ENCODE peak calls at places on chromosomes 16 and 17, in ten cellular contexts. One of them, this sample, is unnamed.

GRCh38 chr17:68356520-68356919 is 65.2 kb downstream of the ARSG start:
- DNase-seq in adrenal gland: no peak
- DNase-seq in HFF-Myc: no peak
- DNase-seq in CD8-positive, alpha-beta T cell: peak; percentile 44
- DNase-seq in bronchial epithelial cell: no peak
- DNase-seq in GM12878: peak; percentile 51
- DNase-seq in astrocyte of the spinal cord: peak; percentile 76
- DNase-seq in fibroblast of the aortic adventitia: no peak
- DNase-seq in colonic mucosa: peak; percentile 23
- DNase-seq in heart left ventricle: no peak
- DNase-seq in this sample: no peak

GRCh38 chr17:3695723-3696411 is at the start of gene P2RX5:
- DNase-seq in adrenal gland: no peak
- DNase-seq in HFF-Myc: no peak
- DNase-seq in CD8-positive, alpha-beta T cell: peak; percentile 22
- DNase-seq in bronchial epithelial cell: no peak
- DNase-seq in GM12878: no peak
- DNase-seq in astrocyte of the spinal cord: no peak
- DNase-seq in fibroblast of the aortic adventitia: no peak
- DNase-seq in colonic mucosa: no peak
- DNase-seq in heart left ventricle: no peak
- DNase-seq in this sample: peak; percentile 27

GRCh38 chr16:21599994-21600773 is 807 bp downstream of the METTL9 start:
- DNase-seq in adrenal gland: no peak
- DNase-seq in HFF-Myc: no peak
- DNase-seq in CD8-positive, alpha-beta T cell: peak; percentile 1
- DNase-seq in bronchial epithelial cell: peak; percentile 68
- DNase-seq in GM12878: peak; percentile 17
- DNase-seq in astrocyte of the spinal cord: peak; percentile 20
- DNase-seq in fibroblast of the aortic adventitia: peak; percentile 51
- DNase-seq in colonic mucosa: peak; percentile 35
- DNase-seq in heart left ventricle: peak; percentile 30
- DNase-seq in this sample: peak; percentile 76

GRCh38 chr17:19720210-19720475 is 3.8 kb upstream of the SLC47A2 start:
- DNase-seq in adrenal gland: no peak
- DNase-seq in HFF-Myc: no peak
- DNase-seq in CD8-positive, alpha-beta T cell: no peak
- DNase-seq in bronchial epithelial cell: no peak
- DNase-seq in GM12878: no peak
- DNase-seq in astrocyte of the spinal cord: no peak
- DNase-seq in fibroblast of the aortic adventitia: no peak
- DNase-seq in colonic mucosa: no peak
- DNase-seq in heart left ventricle: no peak
- DNase-seq in this sample: no peak

GRCh38 chr17:83176956-83177583 is 97.7 kb downstream of the METRNL start:
- DNase-seq in adrenal gland: no peak
- DNase-seq in HFF-Myc: no peak
- DNase-seq in CD8-positive, alpha-beta T cell: no peak
- DNase-seq in bronchial epithelial cell: no peak
- DNase-seq in GM12878: no peak
- DNase-seq in astrocyte of the spinal cord: no peak
- DNase-seq in fibroblast of the aortic adventitia: no peak
- DNase-seq in colonic mucosa: peak; percentile 10
- DNase-seq in heart left ventricle: peak; percentile 8
- DNase-seq in this sample: no peak

GRCh38 chr17:59623151-59623550 is 3.5 kb downstream of the CLTC start:
- DNase-seq in adrenal gland: no peak
- DNase-seq in HFF-Myc: no peak
- DNase-seq in CD8-positive, alpha-beta T cell: no peak
- DNase-seq in bronchial epithelial cell: no peak
- DNase-seq in GM12878: no peak
- DNase-seq in astrocyte of the spinal cord: no peak
- DNase-seq in fibroblast of the aortic adventitia: peak; percentile 47
- DNase-seq in colonic mucosa: no peak
- DNase-seq in heart left ventricle: no peak
- DNase-seq in this sample: no peak

GRCh38 chr16:27928542-27928941 is 135.0 kb downstream of the GSG1L start:
- DNase-seq in adrenal gland: no peak
- DNase-seq in HFF-Myc: no peak
- DNase-seq in CD8-positive, alpha-beta T cell: no peak
- DNase-seq in bronchial epithelial cell: no peak
- DNase-seq in GM12878: no peak
- DNase-seq in astrocyte of the spinal cord: no peak
- DNase-seq in fibroblast of the aortic adventitia: no peak
- DNase-seq in colonic mucosa: no peak
- DNase-seq in heart left ventricle: no peak
- DNase-seq in this sample: no peak

GRCh38 chr17:13311301-13311700 is 290.4 kb downstream of the HS3ST3A1 start:
- DNase-seq in adrenal gland: no peak
- DNase-seq in HFF-Myc: peak; percentile 69
- DNase-seq in CD8-positive, alpha-beta T cell: no peak
- DNase-seq in bronchial epithelial cell: no peak
- DNase-seq in GM12878: no peak
- DNase-seq in astrocyte of the spinal cord: peak; percentile 33
- DNase-seq in fibroblast of the aortic adventitia: peak; percentile 55
- DNase-seq in colonic mucosa: no peak
- DNase-seq in heart left ventricle: no peak
- DNase-seq in this sample: no peak

GRCh38 chr17:79231766-79232287 is 157.2 kb downstream of the ENGASE start:
- DNase-seq in adrenal gland: no peak
- DNase-seq in HFF-Myc: no peak
- DNase-seq in CD8-positive, alpha-beta T cell: no peak
- DNase-seq in bronchial epithelial cell: peak; percentile 74
- DNase-seq in GM12878: no peak
- DNase-seq in astrocyte of the spinal cord: no peak
- DNase-seq in fibroblast of the aortic adventitia: no peak
- DNase-seq in colonic mucosa: no peak
- DNase-seq in heart left ventricle: no peak
- DNase-seq in this sample: peak; percentile 76

GRCh38 chr16:47995354-47995753 is 160.4 kb downstream of the ABCC12 start:
- DNase-seq in adrenal gland: no peak
- DNase-seq in HFF-Myc: no peak
- DNase-seq in CD8-positive, alpha-beta T cell: no peak
- DNase-seq in bronchial epithelial cell: no peak
- DNase-seq in GM12878: no peak
- DNase-seq in astrocyte of the spinal cord: no peak
- DNase-seq in fibroblast of the aortic adventitia: no peak
- DNase-seq in colonic mucosa: no peak
- DNase-seq in heart left ventricle: no peak
- DNase-seq in this sample: no peak
- TF ChIP-seq CTCF in adrenal gland: no peak
- TF ChIP-seq CTCF in HFF-Myc: peak; percentile 18
- TF ChIP-seq CTCF in CD8-positive, alpha-beta T cell: no peak
- TF ChIP-seq CTCF in bronchial epithelial cell: peak; percentile 19
- TF ChIP-seq CTCF in GM12878: peak; percentile 13
- TF ChIP-seq CTCF in astrocyte of the spinal cord: no peak
- TF ChIP-seq CTCF in fibroblast of the aortic adventitia: no peak
- TF ChIP-seq CTCF in colonic mucosa: no peak
- TF ChIP-seq CTCF in heart left ventricle: no peak
- TF ChIP-seq CTCF in this sample: peak; percentile 12

GRCh38 chr16:28985611-28986041 is 774 bp downstream of the LAT start:
- DNase-seq in adrenal gland: no peak
- DNase-seq in HFF-Myc: no peak
- DNase-seq in CD8-positive, alpha-beta T cell: no peak
- DNase-seq in bronchial epithelial cell: no peak
- DNase-seq in GM12878: no peak
- DNase-seq in astrocyte of the spinal cord: no peak
- DNase-seq in fibroblast of the aortic adventitia: no peak
- DNase-seq in colonic mucosa: no peak
- DNase-seq in heart left ventricle: no peak
- DNase-seq in this sample: no peak
- H3K4me3 ChIP-seq in adrenal gland: no peak overlapping the region
- H3K4me3 ChIP-seq in HFF-Myc: no peak overlapping the region
- H3K4me3 ChIP-seq in CD8-positive, alpha-beta T cell: peak overlapping the region; percentile 100
- H3K4me3 ChIP-seq in bronchial epithelial cell: no peak overlapping the region
- H3K4me3 ChIP-seq in GM12878: no peak overlapping the region
- H3K4me3 ChIP-seq in astrocyte of the spinal cord: no peak overlapping the region
- H3K4me3 ChIP-seq in fibroblast of the aortic adventitia: no peak overlapping the region
- H3K4me3 ChIP-seq in colonic mucosa: peak overlapping the region; percentile 15
- H3K4me3 ChIP-seq in heart left ventricle: no peak overlapping the region
- H3K4me3 ChIP-seq in this sample: no peak overlapping the region

GRCh38 chr17:66313325-66313724 is 10.9 kb downstream of the PRKCA start:
- DNase-seq in adrenal gland: no peak
- DNase-seq in HFF-Myc: no peak
- DNase-seq in CD8-positive, alpha-beta T cell: no peak
- DNase-seq in bronchial epithelial cell: no peak
- DNase-seq in GM12878: no peak
- DNase-seq in astrocyte of the spinal cord: no peak
- DNase-seq in fibroblast of the aortic adventitia: no peak
- DNase-seq in colonic mucosa: no peak
- DNase-seq in heart left ventricle: no peak
- DNase-seq in this sample: no peak

GRCh38 chr17:66309793-66310192 is 7.4 kb downstream of the PRKCA start:
- DNase-seq in adrenal gland: no peak
- DNase-seq in HFF-Myc: no peak
- DNase-seq in CD8-positive, alpha-beta T cell: no peak
- DNase-seq in bronchial epithelial cell: no peak
- DNase-seq in GM12878: no peak
- DNase-seq in astrocyte of the spinal cord: peak; percentile 45
- DNase-seq in fibroblast of the aortic adventitia: no peak
- DNase-seq in colonic mucosa: no peak
- DNase-seq in heart left ventricle: no peak
- DNase-seq in this sample: no peak

GRCh38 chr17:66312912-66313311 is 10.5 kb downstream of the PRKCA start:
- DNase-seq in adrenal gland: no peak
- DNase-seq in HFF-Myc: no peak
- DNase-seq in CD8-positive, alpha-beta T cell: no peak
- DNase-seq in bronchial epithelial cell: no peak
- DNase-seq in GM12878: no peak
- DNase-seq in astrocyte of the spinal cord: no peak
- DNase-seq in fibroblast of the aortic adventitia: no peak
- DNase-seq in colonic mucosa: no peak
- DNase-seq in heart left ventricle: no peak
- DNase-seq in this sample: no peak

GRCh38 chr17:66308856-66309255 is 6.4 kb downstream of the PRKCA start:
- DNase-seq in adrenal gland: no peak
- DNase-seq in HFF-Myc: no peak
- DNase-seq in CD8-positive, alpha-beta T cell: no peak
- DNase-seq in bronchial epithelial cell: no peak
- DNase-seq in GM12878: no peak
- DNase-seq in astrocyte of the spinal cord: no peak
- DNase-seq in fibroblast of the aortic adventitia: no peak
- DNase-seq in colonic mucosa: no peak
- DNase-seq in heart left ventricle: no peak
- DNase-seq in this sample: no peak

DNA sequence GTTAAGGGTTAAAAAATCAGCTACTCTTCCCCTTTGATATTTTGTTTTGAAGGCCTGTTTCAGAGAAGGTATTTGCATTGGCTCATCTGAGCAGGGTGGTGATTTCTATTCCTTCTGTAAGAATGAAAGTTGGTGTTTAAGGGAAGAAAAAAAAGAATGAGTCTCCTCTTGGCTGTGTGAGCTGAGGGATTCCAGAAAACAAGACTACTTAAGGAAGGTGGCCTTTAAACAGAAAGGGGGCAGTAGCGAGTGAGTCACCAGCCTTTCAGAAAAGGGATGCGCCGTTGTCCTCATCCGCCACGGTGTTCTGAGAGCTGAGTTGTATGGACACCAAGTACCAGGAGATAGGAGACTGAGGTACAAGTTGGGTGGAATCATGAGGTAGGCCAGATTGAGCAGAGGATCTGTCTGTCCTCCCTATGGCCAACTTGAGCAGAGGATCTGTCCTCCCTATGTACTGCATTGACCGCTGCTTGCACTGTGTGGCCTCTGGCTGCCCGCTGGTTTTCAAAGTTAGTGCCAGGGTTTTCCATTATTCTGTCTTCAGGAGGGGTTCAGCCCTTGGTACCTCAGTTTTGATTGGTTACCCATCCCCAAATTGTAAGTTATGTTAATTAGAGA is 8.2 kb downstream of the PRKCA start:
- DNase-seq in adrenal gland: no peak
- DNase-seq in HFF-Myc: no peak
- DNase-seq in CD8-positive, alpha-beta T cell: no peak
- DNase-seq in bronchial epithelial cell: no peak
- DNase-seq in GM12878: no peak
- DNase-seq in astrocyte of the spinal cord: no peak
- DNase-seq in fibroblast of the aortic adventitia: no peak
- DNase-seq in colonic mucosa: no peak
- DNase-seq in heart left ventricle: no peak
- DNase-seq in this sample: no peak
- TF ChIP-seq CTCF in adrenal gland: no peak
- TF ChIP-seq CTCF in HFF-Myc: peak; percentile 14
- TF ChIP-seq CTCF in CD8-positive, alpha-beta T cell: no peak
- TF ChIP-seq CTCF in bronchial epithelial cell: no peak
- TF ChIP-seq CTCF in GM12878: no peak
- TF ChIP-seq CTCF in astrocyte of the spinal cord: no peak
- TF ChIP-seq CTCF in fibroblast of the aortic adventitia: peak; percentile 11
- TF ChIP-seq CTCF in colonic mucosa: no peak
- TF ChIP-seq CTCF in heart left ventricle: no peak
- TF ChIP-seq CTCF in this sample: no peak

GRCh38 chr16:30762991-30763725 is 1.0 kb downstream of the RNF40 start:
- DNase-seq in adrenal gland: no peak
- DNase-seq in HFF-Myc: no peak
- DNase-seq in CD8-positive, alpha-beta T cell: no peak
- DNase-seq in bronchial epithelial cell: no peak
- DNase-seq in GM12878: no peak
- DNase-seq in astrocyte of the spinal cord: no peak
- DNase-seq in fibroblast of the aortic adventitia: no peak
- DNase-seq in colonic mucosa: no peak
- DNase-seq in heart left ventricle: no peak
- DNase-seq in this sample: no peak

GRCh38 chr16:30766206-30766921 is 4.2 kb downstream of the RNF40 start:
- DNase-seq in adrenal gland: no peak
- DNase-seq in HFF-Myc: no peak
- DNase-seq in CD8-positive, alpha-beta T cell: no peak
- DNase-seq in bronchial epithelial cell: no peak
- DNase-seq in GM12878: no peak
- DNase-seq in astrocyte of the spinal cord: no peak
- DNase-seq in fibroblast of the aortic adventitia: no peak
- DNase-seq in colonic mucosa: no peak
- DNase-seq in heart left ventricle: no peak
- DNase-seq in this sample: no peak

GRCh38 chr16:30764816-30765465 is 2.8 kb downstream of the RNF40 start:
- DNase-seq in adrenal gland: no peak
- DNase-seq in HFF-Myc: no peak
- DNase-seq in CD8-positive, alpha-beta T cell: no peak
- DNase-seq in bronchial epithelial cell: no peak
- DNase-seq in GM12878: no peak
- DNase-seq in astrocyte of the spinal cord: no peak
- DNase-seq in fibroblast of the aortic adventitia: no peak
- DNase-seq in colonic mucosa: no peak
- DNase-seq in heart left ventricle: no peak
- DNase-seq in this sample: no peak

GRCh38 chr16:30761928-30762902 is at the start of the genes CFAP119 and RNF40:
- DNase-seq in adrenal gland: peak; percentile 98
- DNase-seq in HFF-Myc: peak; percentile 96
- DNase-seq in CD8-positive, alpha-beta T cell: peak; percentile 84
- DNase-seq in bronchial epithelial cell: peak; percentile 97
- DNase-seq in GM12878: peak; percentile 88
- DNase-seq in astrocyte of the spinal cord: peak; percentile 99
- DNase-seq in fibroblast of the aortic adventitia: peak; percentile 98
- DNase-seq in colonic mucosa: peak; percentile 97
- DNase-seq in heart left ventricle: peak; percentile 97
- DNase-seq in this sample: peak; percentile 98

DNA sequence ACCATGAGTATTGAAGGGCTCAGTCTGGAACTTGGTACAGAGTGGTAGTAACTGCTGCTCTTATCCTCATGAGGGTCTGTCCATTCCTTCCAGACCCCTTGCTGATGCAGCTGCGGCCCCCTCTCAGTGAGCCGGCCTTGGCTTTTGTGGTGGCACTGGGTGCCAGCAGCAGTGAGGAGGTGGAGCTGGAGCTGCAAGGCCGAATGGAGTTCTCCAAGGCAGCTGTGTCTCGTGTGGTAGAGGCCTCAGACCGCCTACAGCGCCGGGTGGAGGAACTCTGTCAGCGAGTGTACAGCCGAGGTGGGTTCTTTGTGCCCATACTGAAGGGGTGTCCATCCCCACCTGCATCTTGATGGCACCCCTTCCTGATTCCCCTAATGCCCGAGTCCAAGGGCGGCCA is 2.0 kb downstream of the RNF40 start:
- DNase-seq in adrenal gland: no peak
- DNase-seq in HFF-Myc: no peak
- DNase-seq in CD8-positive, alpha-beta T cell: no peak
- DNase-seq in bronchial epithelial cell: no peak
- DNase-seq in GM12878: no peak
- DNase-seq in astrocyte of the spinal cord: no peak
- DNase-seq in fibroblast of the aortic adventitia: no peak
- DNase-seq in colonic mucosa: no peak
- DNase-seq in heart left ventricle: no peak
- DNase-seq in this sample: no peak
- H3K4me3 ChIP-seq in adrenal gland: no peak overlapping the region
- H3K4me3 ChIP-seq in HFF-Myc: no peak overlapping the region
- H3K4me3 ChIP-seq in CD8-positive, alpha-beta T cell: no peak overlapping the region
- H3K4me3 ChIP-seq in bronchial epithelial cell: no peak overlapping the region
- H3K4me3 ChIP-seq in GM12878: no peak overlapping the region
- H3K4me3 ChIP-seq in astrocyte of the spinal cord: no peak overlapping the region
- H3K4me3 ChIP-seq in fibroblast of the aortic adventitia: no peak overlapping the region
- H3K4me3 ChIP-seq in colonic mucosa: no peak overlapping the region
- H3K4me3 ChIP-seq in heart left ventricle: no peak overlapping the region
- H3K4me3 ChIP-seq in this sample: no peak overlapping the region

This sample was measured in epithelial cell of esophagus.